ENCODE peak calls at places on chromosome 11, in four cellular contexts. U is HCT116, P is GM23338, N is A549. A is an unnamed sample.

GRCh38 chr11:60118333-60118732 is 29.9 kb downstream of the MS4A2 start:
- DNase-seq in U (no peak), P (peak), N (no peak), A (no peak)

GRCh38 chr11:31643831-31644230 is 134.3 kb downstream of the ELP4 start:
- DNase-seq in P (no peak), N (peak), U (no peak), A (no peak)

GRCh38 chr11:110518809-110519514 is 89.2 kb downstream of the FDX1 start:
- DNase-seq in N (no peak), P (no peak), U (no peak), A (no peak)

GRCh38 chr11:46984987-46985386 is 48.4 kb downstream of the CSTPP1 start:
- DNase-seq in P (no peak), U (no peak), N (no peak), A (no peak)

GRCh38 chr11:100808904-100809491 is 121.9 kb downstream of the ARHGAP42 start:
- DNase-seq in P (peak), U (no peak), N (no peak), A (no peak)

GRCh38 chr11:57073121-57073520 is 84.4 kb downstream of the OR5AK2 start:
- DNase-seq in P (no peak), N (no peak), U (no peak), A (no peak)

GRCh38 chr11:17985517-17985916 is 27.3 kb downstream of the SERGEF start:
- DNase-seq in U (peak), P (no peak), N (no peak), A (no peak)

GRCh38 chr11:132064987-132065620 is 694.7 kb downstream of the NTM start:
- DNase-seq in P (no peak), U (no peak), N (no peak), A (no peak)

GRCh38 chr11:46223252-46223513 is 54.3 kb upstream of the CREB3L1 start:
- DNase-seq in P (no peak), N (no peak), U (no peak), A (no peak)

GRCh38 chr11:573146-573759 is 3.0 kb upstream of the PHRF1 start:
- DNase-seq in U (no peak), P (no peak), N (no peak), A (no peak)

GRCh38 chr11:6402061-6402470 is 11.8 kb downstream of the SMPD1 start:
- DNase-seq in U (no peak), P (no peak), N (no peak), A (no peak)

GRCh38 chr11:69480547-69481392 is 693 bp upstream of the LINC01488 start:
- DNase-seq in P (no peak), N (peak), U (no peak), A (no peak)

GRCh38 chr11:116192509-116193206 is 580.1 kb downstream of the BUD13 start:
- DNase-seq in P (peak), U (no peak), N (no peak), A (no peak)

GRCh38 chr11:128428876-128429416 is 158.4 kb downstream of the ETS1 start:
- DNase-seq in N (no peak), P (no peak), U (no peak), A (no peak)

GRCh38 chr11:17827006-17827405 is 92.4 kb downstream of the KCNC1 start:
- DNase-seq in U (no peak), P (peak), N (peak), A (no peak)

GRCh38 chr11:6608726-6609501 is 3.1 kb downstream of the TAF10 start:
- DNase-seq in N (no peak), P (no peak), U (no peak), A (no peak)

GRCh38 chr11:96246718-96247540 is 96.1 kb downstream of the MAML2 start:
- DNase-seq in U (peak), N (no peak), P (no peak), A (no peak)

GRCh38 chr11:32829680-32830412 is at the start of gene PRRG4:
- DNase-seq in U (no peak), P (peak), N (no peak), A (no peak)

GRCh38 chr11:108620958-108621772 is 27.6 kb upstream of the EXPH5 start:
- DNase-seq in P (no peak), U (no peak), N (no peak), A (peak)
- TF ChIP-seq REST in P (no peak), U (no peak), N (no peak), A (no peak)

DNA sequence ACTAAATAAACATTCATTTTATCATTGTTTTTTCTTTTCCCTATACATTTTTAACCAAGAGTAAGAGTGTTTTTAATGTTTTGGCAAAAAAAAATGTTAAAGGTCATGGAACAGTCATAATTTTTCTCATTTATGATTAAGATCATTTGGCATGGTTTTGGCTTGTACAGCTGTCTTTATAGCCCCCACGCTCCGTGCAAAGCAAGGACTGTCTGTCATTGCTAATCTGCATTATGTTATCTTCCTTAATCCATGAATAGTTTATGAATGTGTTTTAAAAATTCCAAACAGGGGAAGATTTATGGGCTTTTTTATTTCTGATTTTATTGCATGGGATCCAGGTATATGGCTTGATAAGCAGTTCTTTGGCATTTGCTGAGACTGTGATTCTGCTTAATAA is 28.1 kb downstream of the PGM2L1 start:
- DNase-seq in N (no peak), U (no peak), P (no peak), A (no peak)
- TF ChIP-seq REST in N (no peak), U (no peak), P (no peak), A (no peak)

DNA sequence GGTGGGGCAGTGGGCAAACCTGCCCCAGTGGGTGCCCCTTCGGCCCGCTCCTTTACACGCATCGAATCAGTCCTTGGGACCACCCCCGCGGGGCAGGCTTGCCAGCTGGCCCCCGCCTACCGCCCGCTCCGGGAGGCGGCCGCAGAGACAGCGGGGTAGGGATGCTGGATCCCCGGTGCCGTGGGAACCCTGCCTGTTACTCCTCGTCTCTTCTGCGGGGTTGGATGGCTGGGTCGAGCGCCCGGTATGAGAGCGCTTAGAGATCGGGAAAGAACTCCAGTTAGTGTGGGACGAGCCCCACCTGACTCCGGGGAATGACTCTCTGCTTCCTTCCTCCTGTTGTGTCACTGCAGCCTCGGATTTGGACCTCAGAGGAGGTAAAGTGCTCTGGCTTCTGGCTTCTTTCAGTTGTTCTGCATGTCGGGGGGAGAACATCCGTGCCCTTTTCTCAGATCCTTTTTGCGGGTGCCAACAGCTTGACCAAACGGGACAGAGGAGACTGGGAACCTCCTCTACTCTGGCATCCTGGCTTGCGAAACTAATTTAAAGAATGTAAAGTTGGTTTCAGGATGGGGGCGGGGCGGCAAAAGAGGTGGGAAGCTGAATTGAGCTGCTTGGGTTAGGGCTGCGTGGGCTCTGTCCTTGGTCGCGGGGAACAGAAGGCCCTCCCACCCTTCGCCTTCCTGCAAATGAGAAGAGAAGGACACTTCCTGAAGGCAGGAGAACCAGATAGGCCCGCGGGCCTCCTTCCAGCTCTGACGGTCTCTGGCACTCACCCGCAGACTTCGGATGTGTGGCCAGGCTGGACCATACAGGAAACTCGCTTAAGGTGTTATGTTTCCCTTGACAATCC is 915 bp downstream of the LAYN start:
- DNase-seq in N (no peak), U (no peak), P (peak), A (no peak)
- TF ChIP-seq REST in N (no peak), U (no peak), P (no peak), A (no peak)

GRCh38 chr11:126408901-126409670 is 53.6 kb downstream of the ST3GAL4 start:
- DNase-seq in N (no peak), U (no peak), P (no peak), A (no peak)

GRCh38 chr11:126407682-126408288 is 52.3 kb downstream of the ST3GAL4 start:
- DNase-seq in U (no peak), P (no peak), N (no peak), A (no peak)

GRCh38 chr11:126406368-126406767 is 50.9 kb downstream of the ST3GAL4 start:
- DNase-seq in N (no peak), P (no peak), U (no peak), A (no peak)

GRCh38 chr11:126407101-126407521 is 51.6 kb downstream of the ST3GAL4 start:
- DNase-seq in P (no peak), U (no peak), N (no peak), A (no peak)

GRCh38 chr11:126408496-126408895 is 53.0 kb downstream of the ST3GAL4 start:
- DNase-seq in N (no peak), U (no peak), P (no peak), A (no peak)
- TF ChIP-seq REST in N (no peak), U (no peak), P (no peak), A (no peak)

DNA sequence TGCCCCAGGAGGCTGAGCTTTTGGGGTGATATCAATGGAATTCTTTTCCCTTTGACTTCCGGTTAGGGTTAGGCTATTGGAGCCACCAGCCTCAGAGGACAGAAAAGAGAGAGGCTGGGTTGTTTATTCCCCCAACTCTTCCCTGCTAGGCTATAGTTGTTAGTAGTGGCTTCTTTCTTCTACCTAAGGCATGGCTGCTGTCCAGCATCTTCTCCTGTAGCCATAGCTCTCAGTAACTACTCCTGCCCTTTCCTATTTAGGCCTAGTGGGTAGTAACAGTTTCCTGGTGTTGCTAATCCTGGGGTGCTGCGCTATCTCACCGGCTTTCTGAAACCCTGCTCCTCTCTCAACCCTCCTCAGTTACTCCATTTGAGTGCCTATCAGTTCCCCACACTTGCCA is 184.9 kb downstream of the TENM4 start:
- DNase-seq in N (no peak), P (no peak), U (no peak), A (no peak)
- TF ChIP-seq REST in N (no peak), P (peak), U (no peak), A (no peak)

GRCh38 chr11:34916014-34916809 is at the start of the genes APIP and PDHX:
- DNase-seq in P (peak), N (peak), U (peak), A (peak)
- TF ChIP-seq REST in P (no peak), N (no peak), U (no peak), A (no peak)

GRCh38 chr11:118842369-118842768 is 41.3 kb upstream of the CXCR5 start:
- DNase-seq in N (no peak), U (peak), P (no peak), A (no peak)
- TF ChIP-seq REST in N (no peak), U (peak), P (no peak), A (no peak)